ENCODE peak calls at places on chromosomes 6 and 20, in four cellular contexts. C is A549, Y is K562, M is H1. W is an unnamed sample.

GRCh38 chr6:15230827-15231226 is 15.0 kb upstream of the JARID2 start:
- DNase-seq in C (no peak), Y (no peak), M (no peak), W (no peak)

GRCh38 chr6:76518443-76518842 is 446.0 kb upstream of the IMPG1 start:
- DNase-seq in C (no peak), Y (no peak), M (no peak), W (no peak)

GRCh38 chr6:11918021-11918738 is 93.9 kb upstream of the HIVEP1 start:
- DNase-seq in C (no peak), Y (no peak), M (no peak), W (no peak)

GRCh38 chr6:24517659-24518538 is 23.1 kb downstream of the ALDH5A1 start:
- DNase-seq in C (no peak), Y (no peak), M (no peak), W (no peak)

GRCh38 chr6:130575971-130576370 is 210.2 kb downstream of the TMEM200A start:
- DNase-seq in C (no peak), Y (no peak), M (no peak), W (peak)

GRCh38 chr6:105981002-105981887 is 104.9 kb upstream of the PRDM1 start:
- DNase-seq in C (no peak), Y (no peak), M (peak), W (no peak)

GRCh38 chr20:13708234-13708633 is 69.5 kb upstream of the TASP1 start:
- DNase-seq in C (no peak), Y (no peak), M (no peak), W (no peak)

GRCh38 chr6:27280540-27281000 is 31.5 kb downstream of the POM121L2 start:
- DNase-seq in C (peak), Y (peak), M (no peak), W (peak)

DNA sequence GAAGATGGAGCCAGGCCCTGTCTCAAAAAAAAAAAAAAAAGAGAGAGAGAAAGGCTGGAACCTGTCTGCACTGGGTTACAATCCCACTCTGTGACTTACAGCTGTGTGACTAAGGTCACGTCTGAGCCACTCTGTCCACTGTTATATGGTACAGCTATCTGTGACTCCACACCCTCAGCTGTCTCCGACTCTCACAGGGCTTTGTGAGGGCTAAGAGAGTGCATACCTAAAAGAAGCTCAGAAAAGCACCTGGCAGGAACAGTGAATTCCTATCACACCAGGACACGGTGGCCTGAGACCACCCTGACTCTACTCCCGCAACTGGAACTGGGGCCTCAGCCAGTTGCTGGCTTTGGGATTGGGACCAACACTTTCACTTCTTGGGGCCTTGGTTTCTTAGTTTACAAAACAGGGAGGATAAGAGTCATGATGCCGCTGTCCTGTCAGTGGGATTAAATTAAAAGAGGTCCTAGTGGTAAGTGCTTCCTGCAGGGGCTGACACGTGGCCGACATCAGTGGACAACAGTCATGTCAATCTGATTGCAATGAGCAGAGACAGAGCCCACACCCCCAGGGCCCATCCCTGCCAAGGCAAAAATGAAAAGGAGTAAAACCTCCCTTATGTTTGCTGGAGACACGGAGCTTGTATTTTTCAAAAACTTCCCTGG is 5.8 kb upstream of the CD93 start:
- DNase-seq in C (no peak), Y (peak), M (no peak), W (no peak)
- TF ChIP-seq MAFK in C (no peak), Y (no peak), M (no peak), W (no peak)

DNA sequence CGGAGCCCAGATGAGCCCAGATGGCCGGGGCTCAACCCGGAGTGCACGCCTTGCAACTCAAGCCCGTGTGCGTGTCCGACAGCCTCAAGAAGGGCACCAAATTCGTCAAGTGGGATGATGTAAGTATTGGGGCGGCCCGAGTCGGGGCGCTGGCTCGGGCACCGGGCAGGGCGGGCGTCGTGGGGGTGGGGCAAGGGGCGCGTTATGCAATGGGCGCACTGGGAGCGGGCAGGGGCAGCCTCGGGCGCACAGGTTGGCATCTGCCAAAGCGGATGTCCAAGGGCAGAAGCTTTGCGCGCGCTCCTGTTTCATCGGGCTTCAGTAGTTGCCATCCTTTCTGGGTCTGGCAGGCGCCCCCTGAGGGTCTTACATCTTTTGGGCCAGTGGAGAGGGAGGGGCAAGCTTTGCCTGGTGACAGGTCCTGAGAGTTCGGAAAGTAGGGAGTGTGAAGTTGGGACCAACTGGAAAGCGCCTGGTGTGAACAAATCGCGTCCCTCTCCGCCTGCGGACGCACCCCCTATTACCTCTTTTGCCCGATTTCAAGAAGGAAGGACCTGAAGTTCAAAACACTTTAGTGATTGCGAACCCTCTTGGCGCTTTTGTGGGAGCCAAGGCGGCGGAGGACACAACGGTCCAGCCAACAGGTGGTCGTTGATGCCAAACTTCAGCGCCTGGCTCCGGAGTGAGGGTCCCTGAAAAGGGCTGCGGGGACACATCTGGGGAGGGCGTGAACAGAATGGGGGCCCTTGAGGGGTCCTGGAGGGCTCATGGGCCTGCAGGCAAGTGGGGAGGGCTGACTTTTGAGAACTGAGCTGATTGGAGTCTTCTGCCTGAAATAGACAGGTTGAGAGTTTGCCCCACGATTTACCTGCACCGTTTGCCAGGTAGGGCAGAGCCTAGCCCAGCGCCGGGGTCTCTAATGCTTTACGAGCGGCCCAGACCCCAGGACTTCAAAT is 844 bp downstream of the PLCB1 start:
- DNase-seq in C (peak), Y (no peak), M (no peak), W (no peak)
- TF ChIP-seq MAFK in C (no peak), Y (no peak), M (no peak), W (no peak)

GRCh38 chr6:225907-226306 is 66.4 kb upstream of the DUSP22 start:
- DNase-seq in C (no peak), Y (no peak), M (no peak), W (no peak)

GRCh38 chr6:224350-224749 is 67.9 kb upstream of the DUSP22 start:
- DNase-seq in C (no peak), Y (no peak), M (no peak), W (no peak)

GRCh38 chr6:226516-227073 is 65.7 kb upstream of the DUSP22 start:
- DNase-seq in C (no peak), Y (no peak), M (no peak), W (no peak)

GRCh38 chr6:223763-224162 is 68.5 kb upstream of the DUSP22 start:
- DNase-seq in C (no peak), Y (no peak), M (no peak), W (no peak)

GRCh38 chr6:225121-225721 is 67.1 kb upstream of the DUSP22 start:
- DNase-seq in C (no peak), Y (no peak), M (no peak), W (no peak)
- TF ChIP-seq MAFK in C (no peak), Y (no peak), M (no peak), W (no peak)

GRCh38 chr6:147205690-147206600 is 1.7 kb downstream of the STXBP5 start:
- DNase-seq in C (peak), Y (peak), M (no peak), W (peak)
- TF ChIP-seq MAFK in C (no peak), Y (no peak), M (no peak), W (no peak)

GRCh38 chr6:151630387-151630786 is 136.6 kb downstream of the CCDC170 start:
- DNase-seq in C (no peak), Y (no peak), M (no peak), W (no peak)

GRCh38 chr6:151630991-151631655 is 137.3 kb downstream of the CCDC170 start:
- DNase-seq in C (no peak), Y (no peak), M (no peak), W (no peak)

GRCh38 chr6:151629791-151630190 is 136.0 kb downstream of the CCDC170 start:
- DNase-seq in C (no peak), Y (no peak), M (no peak), W (no peak)

GRCh38 chr6:151624900-151625536 is 131.2 kb downstream of the CCDC170 start:
- DNase-seq in C (no peak), Y (no peak), M (no peak), W (no peak)

GRCh38 chr6:151627689-151628444 is 134.1 kb downstream of the CCDC170 start:
- DNase-seq in C (no peak), Y (no peak), M (no peak), W (peak)
- TF ChIP-seq MAFK in C (no peak), Y (no peak), M (no peak), W (no peak)